ENCODE peak calls at places on chromosomes 5 and 9, in five cellular contexts. M is stimulated activated CD4-positive, alpha-beta T cell treated with anti-CD3 and anti-CD28 coated beads, Interleukin-1b, Interleukin-23, amount 100 ng/mL, for 24 hours; P is fibroblast of mammary gland; I is GOT3; L is mucosa of gallbladder. T is an unnamed sample.

GRCh38 chr9:19788614-19789271 is at the start of gene SLC24A2:
- DNase-seq in I (no peak), P (no peak), M (no peak), L (no peak), T (peak; percentile 1)

GRCh38 chr5:34930527-34930844 is 1.1 kb downstream of the DNAJC21 start:
- DNase-seq in I (no peak), P (peak; percentile 53), M (no peak), L (no peak), T (no peak)

GRCh38 chr9:5122542-5122941 is 62.9 kb downstream of the INSL6 start:
- DNase-seq in P (no peak), L (no peak), I (no peak), M (no peak), T (no peak)

GRCh38 chr9:77851862-77852602 is 179.6 kb downstream of the GNAQ start:
- DNase-seq in M (no peak), I (no peak), P (no peak), L (no peak), T (no peak)

GRCh38 chr9:29245351-29245750 is 1672.1 kb upstream of the C9orf72 start:
- DNase-seq in P (no peak), M (no peak), I (no peak), L (no peak), T (no peak)

GRCh38 chr5:168047669-168048111 is 243.8 kb upstream of the WWC1 start:
- DNase-seq in I (no peak), M (no peak), P (no peak), L (no peak), T (no peak)

GRCh38 chr9:4382722-4383317 is 83.0 kb upstream of the GLIS3 start:
- DNase-seq in P (peak; percentile 41), L (no peak), M (no peak), I (no peak), T (peak; percentile 8)

GRCh38 chr5:174535691-174536090 is 188.7 kb upstream of the MSX2 start:
- DNase-seq in P (peak; percentile 30), L (no peak), M (no peak), I (no peak), T (no peak)

GRCh38 chr9:90546200-90546599 is 96.4 kb downstream of the DIRAS2 start:
- DNase-seq in M (no peak), L (peak; percentile 65), I (no peak), P (peak; percentile 65), T (no peak)

GRCh38 chr5:52799358-52799982 is 11.8 kb downstream of the ITGA1 start:
- DNase-seq in L (peak; percentile 51), I (no peak), P (peak; percentile 87), M (peak; percentile 10), T (no peak)

GRCh38 chr5:10520716-10521115 is 43.2 kb upstream of the ANKRD33B start:
- DNase-seq in P (no peak), L (no peak), I (no peak), M (no peak), T (no peak)